ENCODE peak calls at places on chromosomes 6 and 20, in six cellular contexts. One of them, this sample, is unnamed.

GRCh38 chr6:45327956-45328522 is at the start of gene RUNX2:
- DNase-seq in astrocyte: peak
- DNase-seq in activated CD8-positive, alpha-beta T cell treated with anti-CD3 and anti-CD28 coated beads, Interleukin-2, amount 10 ng/mL, durations not matched to agents 7 days and 5 days: peak
- DNase-seq in head of caudate nucleus: no peak
- DNase-seq in activated CD4-positive, alpha-beta T cell treated with anti-CD3 and anti-CD28 coated beads for 48 hours: no peak
- DNase-seq in mesothelial cell of epicardium: no peak
- DNase-seq in this sample: peak

GRCh38 chr6:147248859-147249258 is 44.6 kb downstream of the STXBP5 start:
- DNase-seq in astrocyte: no peak
- DNase-seq in activated CD4-positive, alpha-beta T cell treated with anti-CD3 and anti-CD28 coated beads for 48 hours: no peak
- DNase-seq in mesothelial cell of epicardium: no peak
- DNase-seq in activated CD8-positive, alpha-beta T cell treated with anti-CD3 and anti-CD28 coated beads, Interleukin-2, amount 10 ng/mL, durations not matched to agents 7 days and 5 days: no peak
- DNase-seq in head of caudate nucleus: no peak
- DNase-seq in this sample: no peak

GRCh38 chr6:3334579-3334978 is 75.8 kb downstream of the PSMG4 start:
- DNase-seq in activated CD8-positive, alpha-beta T cell treated with anti-CD3 and anti-CD28 coated beads, Interleukin-2, amount 10 ng/mL, durations not matched to agents 7 days and 5 days: no peak
- DNase-seq in astrocyte: no peak
- DNase-seq in mesothelial cell of epicardium: no peak
- DNase-seq in head of caudate nucleus: no peak
- DNase-seq in activated CD4-positive, alpha-beta T cell treated with anti-CD3 and anti-CD28 coated beads for 48 hours: no peak
- DNase-seq in this sample: no peak

GRCh38 chr6:37698264-37699137 is 818 bp upstream of the MDGA1 start:
- DNase-seq in activated CD4-positive, alpha-beta T cell treated with anti-CD3 and anti-CD28 coated beads for 48 hours: peak
- DNase-seq in mesothelial cell of epicardium: peak
- DNase-seq in activated CD8-positive, alpha-beta T cell treated with anti-CD3 and anti-CD28 coated beads, Interleukin-2, amount 10 ng/mL, durations not matched to agents 7 days and 5 days: peak
- DNase-seq in astrocyte: peak
- DNase-seq in head of caudate nucleus: no peak
- DNase-seq in this sample: peak

GRCh38 chr20:7790189-7790588 is 150.1 kb downstream of the HAO1 start:
- DNase-seq in astrocyte: peak
- DNase-seq in head of caudate nucleus: no peak
- DNase-seq in activated CD4-positive, alpha-beta T cell treated with anti-CD3 and anti-CD28 coated beads for 48 hours: no peak
- DNase-seq in mesothelial cell of epicardium: no peak
- DNase-seq in activated CD8-positive, alpha-beta T cell treated with anti-CD3 and anti-CD28 coated beads, Interleukin-2, amount 10 ng/mL, durations not matched to agents 7 days and 5 days: no peak
- DNase-seq in this sample: peak

GRCh38 chr6:16352258-16352635 is 113.9 kb downstream of the GMPR start:
- DNase-seq in activated CD8-positive, alpha-beta T cell treated with anti-CD3 and anti-CD28 coated beads, Interleukin-2, amount 10 ng/mL, durations not matched to agents 7 days and 5 days: no peak
- DNase-seq in activated CD4-positive, alpha-beta T cell treated with anti-CD3 and anti-CD28 coated beads for 48 hours: no peak
- DNase-seq in head of caudate nucleus: no peak
- DNase-seq in astrocyte: peak
- DNase-seq in mesothelial cell of epicardium: no peak
- DNase-seq in this sample: peak

GRCh38 chr20:3115190-3116107 is 30.9 kb upstream of the AVP start:
- DNase-seq in astrocyte: peak
- DNase-seq in activated CD4-positive, alpha-beta T cell treated with anti-CD3 and anti-CD28 coated beads for 48 hours: peak
- DNase-seq in activated CD8-positive, alpha-beta T cell treated with anti-CD3 and anti-CD28 coated beads, Interleukin-2, amount 10 ng/mL, durations not matched to agents 7 days and 5 days: peak
- DNase-seq in mesothelial cell of epicardium: no peak
- DNase-seq in head of caudate nucleus: peak
- DNase-seq in this sample: peak

GRCh38 chr6:33205172-33206026 is 944 bp downstream of the HSD17B8 start:
- DNase-seq in activated CD8-positive, alpha-beta T cell treated with anti-CD3 and anti-CD28 coated beads, Interleukin-2, amount 10 ng/mL, durations not matched to agents 7 days and 5 days: peak
- DNase-seq in activated CD4-positive, alpha-beta T cell treated with anti-CD3 and anti-CD28 coated beads for 48 hours: peak
- DNase-seq in astrocyte: peak
- DNase-seq in head of caudate nucleus: no peak
- DNase-seq in mesothelial cell of epicardium: no peak
- DNase-seq in this sample: peak

GRCh38 chr6:35048631-35049083 is 92.5 kb downstream of the TCP11 start:
- DNase-seq in activated CD4-positive, alpha-beta T cell treated with anti-CD3 and anti-CD28 coated beads for 48 hours: peak
- DNase-seq in activated CD8-positive, alpha-beta T cell treated with anti-CD3 and anti-CD28 coated beads, Interleukin-2, amount 10 ng/mL, durations not matched to agents 7 days and 5 days: peak
- DNase-seq in mesothelial cell of epicardium: peak
- DNase-seq in astrocyte: peak
- DNase-seq in head of caudate nucleus: peak
- DNase-seq in this sample: peak

GRCh38 chr6:167031082-167031709 is 32.0 kb downstream of the CEP43 start:
- DNase-seq in head of caudate nucleus: no peak
- DNase-seq in activated CD8-positive, alpha-beta T cell treated with anti-CD3 and anti-CD28 coated beads, Interleukin-2, amount 10 ng/mL, durations not matched to agents 7 days and 5 days: no peak
- DNase-seq in activated CD4-positive, alpha-beta T cell treated with anti-CD3 and anti-CD28 coated beads for 48 hours: no peak
- DNase-seq in mesothelial cell of epicardium: no peak
- DNase-seq in astrocyte: no peak
- DNase-seq in this sample: peak

GRCh38 chr6:135116566-135116965 is 61.9 kb upstream of the HBS1L start:
- DNase-seq in head of caudate nucleus: no peak
- DNase-seq in mesothelial cell of epicardium: no peak
- DNase-seq in astrocyte: no peak
- DNase-seq in activated CD8-positive, alpha-beta T cell treated with anti-CD3 and anti-CD28 coated beads, Interleukin-2, amount 10 ng/mL, durations not matched to agents 7 days and 5 days: no peak
- DNase-seq in activated CD4-positive, alpha-beta T cell treated with anti-CD3 and anti-CD28 coated beads for 48 hours: no peak
- DNase-seq in this sample: no peak

GRCh38 chr6:43037197-43037596 is 15.8 kb downstream of the RRP36 start:
- DNase-seq in mesothelial cell of epicardium: no peak
- DNase-seq in head of caudate nucleus: no peak
- DNase-seq in activated CD8-positive, alpha-beta T cell treated with anti-CD3 and anti-CD28 coated beads, Interleukin-2, amount 10 ng/mL, durations not matched to agents 7 days and 5 days: no peak
- DNase-seq in activated CD4-positive, alpha-beta T cell treated with anti-CD3 and anti-CD28 coated beads for 48 hours: no peak
- DNase-seq in astrocyte: no peak
- DNase-seq in this sample: no peak

GRCh38 chr6:36595168-36595818 is 1.1 kb downstream of the SRSF3 start:
- DNase-seq in activated CD4-positive, alpha-beta T cell treated with anti-CD3 and anti-CD28 coated beads for 48 hours: peak
- DNase-seq in mesothelial cell of epicardium: no peak
- DNase-seq in astrocyte: no peak
- DNase-seq in head of caudate nucleus: peak
- DNase-seq in activated CD8-positive, alpha-beta T cell treated with anti-CD3 and anti-CD28 coated beads, Interleukin-2, amount 10 ng/mL, durations not matched to agents 7 days and 5 days: peak
- DNase-seq in this sample: peak

GRCh38 chr6:51339108-51339507 is 520.4 kb downstream of the TFAP2B start:
- DNase-seq in astrocyte: no peak
- DNase-seq in mesothelial cell of epicardium: no peak
- DNase-seq in activated CD4-positive, alpha-beta T cell treated with anti-CD3 and anti-CD28 coated beads for 48 hours: no peak
- DNase-seq in head of caudate nucleus: no peak
- DNase-seq in activated CD8-positive, alpha-beta T cell treated with anti-CD3 and anti-CD28 coated beads, Interleukin-2, amount 10 ng/mL, durations not matched to agents 7 days and 5 days: no peak
- DNase-seq in this sample: no peak

GRCh38 chr20:49803418-49803817 is 9.2 kb upstream of the SLC9A8 start:
- DNase-seq in activated CD4-positive, alpha-beta T cell treated with anti-CD3 and anti-CD28 coated beads for 48 hours: no peak
- DNase-seq in activated CD8-positive, alpha-beta T cell treated with anti-CD3 and anti-CD28 coated beads, Interleukin-2, amount 10 ng/mL, durations not matched to agents 7 days and 5 days: no peak
- DNase-seq in mesothelial cell of epicardium: no peak
- DNase-seq in head of caudate nucleus: no peak
- DNase-seq in astrocyte: no peak
- DNase-seq in this sample: no peak

GRCh38 chr6:139647001-139647400 is 272.6 kb upstream of the CITED2 start:
- DNase-seq in activated CD4-positive, alpha-beta T cell treated with anti-CD3 and anti-CD28 coated beads for 48 hours: no peak
- DNase-seq in astrocyte: no peak
- DNase-seq in activated CD8-positive, alpha-beta T cell treated with anti-CD3 and anti-CD28 coated beads, Interleukin-2, amount 10 ng/mL, durations not matched to agents 7 days and 5 days: no peak
- DNase-seq in mesothelial cell of epicardium: no peak
- DNase-seq in head of caudate nucleus: no peak
- DNase-seq in this sample: peak

GRCh38 chr6:137819740-137820139 is 47.3 kb upstream of the TNFAIP3 start:
- DNase-seq in head of caudate nucleus: no peak
- DNase-seq in astrocyte: no peak
- DNase-seq in mesothelial cell of epicardium: no peak
- DNase-seq in activated CD8-positive, alpha-beta T cell treated with anti-CD3 and anti-CD28 coated beads, Interleukin-2, amount 10 ng/mL, durations not matched to agents 7 days and 5 days: peak
- DNase-seq in activated CD4-positive, alpha-beta T cell treated with anti-CD3 and anti-CD28 coated beads for 48 hours: no peak
- DNase-seq in this sample: no peak

GRCh38 chr6:13813011-13813410 is 1.3 kb downstream of the MCUR1 start:
- DNase-seq in activated CD8-positive, alpha-beta T cell treated with anti-CD3 and anti-CD28 coated beads, Interleukin-2, amount 10 ng/mL, durations not matched to agents 7 days and 5 days: no peak
- DNase-seq in activated CD4-positive, alpha-beta T cell treated with anti-CD3 and anti-CD28 coated beads for 48 hours: no peak
- DNase-seq in astrocyte: no peak
- DNase-seq in mesothelial cell of epicardium: no peak
- DNase-seq in head of caudate nucleus: no peak
- DNase-seq in this sample: no peak

GRCh38 chr6:17679726-17680125 is 27.0 kb downstream of the NUP153 start:
- DNase-seq in activated CD8-positive, alpha-beta T cell treated with anti-CD3 and anti-CD28 coated beads, Interleukin-2, amount 10 ng/mL, durations not matched to agents 7 days and 5 days: no peak
- DNase-seq in astrocyte: no peak
- DNase-seq in head of caudate nucleus: no peak
- DNase-seq in mesothelial cell of epicardium: no peak
- DNase-seq in activated CD4-positive, alpha-beta T cell treated with anti-CD3 and anti-CD28 coated beads for 48 hours: no peak
- DNase-seq in this sample: no peak

GRCh38 chr6:158812611-158813010 is 6.6 kb downstream of the EZR start:
- DNase-seq in mesothelial cell of epicardium: no peak
- DNase-seq in astrocyte: no peak
- DNase-seq in activated CD4-positive, alpha-beta T cell treated with anti-CD3 and anti-CD28 coated beads for 48 hours: no peak
- DNase-seq in activated CD8-positive, alpha-beta T cell treated with anti-CD3 and anti-CD28 coated beads, Interleukin-2, amount 10 ng/mL, durations not matched to agents 7 days and 5 days: no peak
- DNase-seq in head of caudate nucleus: no peak
- DNase-seq in this sample: no peak

GRCh38 chr6:125512621-125513020 is 210.9 kb upstream of the HDDC2 start:
- DNase-seq in activated CD8-positive, alpha-beta T cell treated with anti-CD3 and anti-CD28 coated beads, Interleukin-2, amount 10 ng/mL, durations not matched to agents 7 days and 5 days: no peak
- DNase-seq in activated CD4-positive, alpha-beta T cell treated with anti-CD3 and anti-CD28 coated beads for 48 hours: no peak
- DNase-seq in head of caudate nucleus: no peak
- DNase-seq in mesothelial cell of epicardium: no peak
- DNase-seq in astrocyte: no peak
- DNase-seq in this sample: no peak

GRCh38 chr6:10429638-10430427 is 15.0 kb upstream of the TFAP2A start:
- DNase-seq in head of caudate nucleus: no peak
- DNase-seq in astrocyte: peak
- DNase-seq in activated CD8-positive, alpha-beta T cell treated with anti-CD3 and anti-CD28 coated beads, Interleukin-2, amount 10 ng/mL, durations not matched to agents 7 days and 5 days: no peak
- DNase-seq in mesothelial cell of epicardium: no peak
- DNase-seq in activated CD4-positive, alpha-beta T cell treated with anti-CD3 and anti-CD28 coated beads for 48 hours: peak
- DNase-seq in this sample: peak

GRCh38 chr6:7087491-7087979 is 20.2 kb upstream of the RREB1 start:
- DNase-seq in mesothelial cell of epicardium: no peak
- DNase-seq in activated CD8-positive, alpha-beta T cell treated with anti-CD3 and anti-CD28 coated beads, Interleukin-2, amount 10 ng/mL, durations not matched to agents 7 days and 5 days: peak
- DNase-seq in activated CD4-positive, alpha-beta T cell treated with anti-CD3 and anti-CD28 coated beads for 48 hours: peak
- DNase-seq in head of caudate nucleus: no peak
- DNase-seq in astrocyte: no peak
- DNase-seq in this sample: no peak

GRCh38 chr6:158018851-158019361 is 37.2 kb downstream of the SYNJ2 start:
- DNase-seq in astrocyte: peak
- DNase-seq in mesothelial cell of epicardium: no peak
- DNase-seq in activated CD8-positive, alpha-beta T cell treated with anti-CD3 and anti-CD28 coated beads, Interleukin-2, amount 10 ng/mL, durations not matched to agents 7 days and 5 days: no peak
- DNase-seq in head of caudate nucleus: no peak
- DNase-seq in activated CD4-positive, alpha-beta T cell treated with anti-CD3 and anti-CD28 coated beads for 48 hours: no peak
- DNase-seq in this sample: peak

GRCh38 chr6:166465671-166466087 is 82.9 kb upstream of the MPC1 start:
- DNase-seq in astrocyte: peak
- DNase-seq in mesothelial cell of epicardium: no peak
- DNase-seq in activated CD4-positive, alpha-beta T cell treated with anti-CD3 and anti-CD28 coated beads for 48 hours: no peak
- DNase-seq in activated CD8-positive, alpha-beta T cell treated with anti-CD3 and anti-CD28 coated beads, Interleukin-2, amount 10 ng/mL, durations not matched to agents 7 days and 5 days: no peak
- DNase-seq in head of caudate nucleus: peak
- DNase-seq in this sample: peak

GRCh38 chr6:82741996-82742385 is 323.6 kb downstream of the UBE3D start:
- DNase-seq in activated CD8-positive, alpha-beta T cell treated with anti-CD3 and anti-CD28 coated beads, Interleukin-2, amount 10 ng/mL, durations not matched to agents 7 days and 5 days: no peak
- DNase-seq in mesothelial cell of epicardium: no peak
- DNase-seq in activated CD4-positive, alpha-beta T cell treated with anti-CD3 and anti-CD28 coated beads for 48 hours: no peak
- DNase-seq in astrocyte: no peak
- DNase-seq in head of caudate nucleus: no peak
- DNase-seq in this sample: no peak

GRCh38 chr6:119653329-119653728 is 303.8 kb upstream of the MAN1A1 start:
- DNase-seq in activated CD8-positive, alpha-beta T cell treated with anti-CD3 and anti-CD28 coated beads, Interleukin-2, amount 10 ng/mL, durations not matched to agents 7 days and 5 days: no peak
- DNase-seq in astrocyte: no peak
- DNase-seq in activated CD4-positive, alpha-beta T cell treated with anti-CD3 and anti-CD28 coated beads for 48 hours: no peak
- DNase-seq in mesothelial cell of epicardium: no peak
- DNase-seq in head of caudate nucleus: no peak
- DNase-seq in this sample: no peak

GRCh38 chr6:83592770-83593394 is 80.5 kb downstream of the PRSS35 start:
- DNase-seq in astrocyte: no peak
- DNase-seq in head of caudate nucleus: no peak
- DNase-seq in activated CD8-positive, alpha-beta T cell treated with anti-CD3 and anti-CD28 coated beads, Interleukin-2, amount 10 ng/mL, durations not matched to agents 7 days and 5 days: no peak
- DNase-seq in mesothelial cell of epicardium: no peak
- DNase-seq in activated CD4-positive, alpha-beta T cell treated with anti-CD3 and anti-CD28 coated beads for 48 hours: no peak
- DNase-seq in this sample: peak

This sample was measured in EH.